ENCODE peak calls at places on chromosomes 4 and X, in six cellular contexts. W is stimulated activated CD8-positive, alpha-beta memory T cell treated with anti-CD3 and anti-CD28 coated beads, Interleukin-2, amount 100 ng/mL, for 48 hours; Q is tibial artery; J is AG10803; O is IMR-90; U is HEK293T. D is an unnamed sample.

GRCh38 chr4:6019316-6020263 is 1.4 kb upstream of the C4orf50 start:
- DNase-seq in W (peak), Q (no peak), J (peak), O (peak), U (peak), D (peak)

GRCh38 chrX:23228950-23229448 is 105.7 kb upstream of the PTCHD1 start:
- DNase-seq in W (no peak), Q (no peak), J (no peak), O (no peak), U (no peak), D (no peak)

GRCh38 chr4:75919914-75920313 is 17.7 kb upstream of the PPEF2 start:
- DNase-seq in W (no peak), Q (no peak), J (peak), O (peak), U (no peak), D (peak)

GRCh38 chrX:112846114-112846513 is 5.5 kb upstream of the AMOT start:
- DNase-seq in W (no peak), Q (no peak), J (peak), O (peak), U (no peak), D (no peak)

GRCh38 chr4:6199344-6199921 is 916 bp downstream of the JAKMIP1 start:
- DNase-seq in W (no peak), Q (peak), J (no peak), O (no peak), U (no peak), D (no peak)

GRCh38 chrX:84046403-84046984 is 141.5 kb downstream of the RPS6KA6 start:
- DNase-seq in W (no peak), Q (no peak), J (peak), O (peak), U (peak), D (peak)

GRCh38 chr4:1948892-1949436 is 59.8 kb downstream of the NELFA start:
- DNase-seq in W (no peak), Q (no peak), J (no peak), O (no peak), U (no peak), D (no peak)

GRCh38 chr4:122195718-122196117 is 43.6 kb downstream of the BLTP1 start:
- DNase-seq in W (no peak), Q (no peak), J (no peak), O (no peak), U (no peak), D (no peak)

GRCh38 chrX:38561126-38561868 is at the start of gene TSPAN7:
- DNase-seq in W (peak), Q (peak), J (peak), O (peak), U (peak), D (peak)

GRCh38 chr4:138650917-138651564 is 364.5 kb upstream of the NOCT start:
- DNase-seq in W (no peak), Q (no peak), J (peak), O (peak), U (no peak), D (peak)

GRCh38 chr4:86974481-86975050 is 39.8 kb downstream of the AFF1 start:
- DNase-seq in W (no peak), Q (no peak), J (peak), O (no peak), U (no peak), D (peak)

GRCh38 chrX:54181196-54181953 is 1.7 kb downstream of the FAM120C start:
- DNase-seq in W (no peak), Q (no peak), J (peak), O (peak), U (no peak), D (peak)

GRCh38 chr4:14693728-14694127 is 308.6 kb upstream of the CPEB2 start:
- DNase-seq in W (no peak), Q (no peak), J (no peak), O (no peak), U (no peak), D (no peak)

GRCh38 chr4:148787285-148787684 is 345.1 kb upstream of the NR3C2 start:
- DNase-seq in W (no peak), Q (no peak), J (no peak), O (no peak), U (no peak), D (no peak)

GRCh38 chr4:40948017-40948416 is 198.3 kb downstream of the NSUN7 start:
- DNase-seq in W (no peak), Q (no peak), J (no peak), O (peak), U (no peak), D (no peak)

GRCh38 chr4:7781361-7781760 is 158.3 kb downstream of the AFAP1 start:
- DNase-seq in W (no peak), Q (peak), J (peak), O (peak), U (no peak), D (peak)

GRCh38 chrX:136814847-136815634 is 34.3 kb upstream of the ARHGEF6 start:
- DNase-seq in W (no peak), Q (no peak), J (peak), O (no peak), U (no peak), D (no peak)

GRCh38 chr4:169051331-169051730 is 41.3 kb upstream of the CBR4 start:
- DNase-seq in W (no peak), Q (no peak), J (no peak), O (no peak), U (no peak), D (no peak)

GRCh38 chr4:13559414-13559813 is 15.1 kb upstream of the NKX3-2 start:
- DNase-seq in W (no peak), Q (no peak), J (peak), O (peak), U (no peak), D (no peak)

GRCh38 chr4:155025762-155026457 is 182.5 kb upstream of the NPY2R start:
- DNase-seq in W (peak), Q (no peak), J (no peak), O (no peak), U (peak), D (no peak)

GRCh38 chr4:22969314-22969896 is 276.7 kb downstream of the GBA3 start:
- DNase-seq in W (no peak), Q (no peak), J (peak), O (peak), U (no peak), D (no peak)

GRCh38 chr4:132003593-132003992 is 1145.5 kb upstream of the PCDH10 start:
- DNase-seq in W (no peak), Q (no peak), J (no peak), O (no peak), U (peak), D (no peak)